ENCODE peak calls at places on chromosomes 4 and X, in seven cellular contexts. E is A549, U is lung, O is cardiac muscle cell, L is transverse colon, T is right lobe of liver, D is fibroblast of pulmonary artery. J is an unnamed sample.

GRCh38 chrX:70032797-70033196 is 16.9 kb downstream of the AWAT2 start:
- DNase-seq in E (no peak), U (no peak), O (no peak), L (no peak), T (no peak), D (peak; percentile 34), J (no peak)

GRCh38 chrX:11702420-11702819 is 36.7 kb upstream of the ARHGAP6 start:
- DNase-seq in E (no peak), U (no peak), O (no peak), L (no peak), T (no peak), D (no peak), J (no peak)

GRCh38 chr4:152771736-152772533 is 7.6 kb downstream of the TIGD4 start:
- DNase-seq in E (no peak), U (no peak), O (no peak), L (no peak), T (no peak), D (no peak), J (no peak)

GRCh38 chr4:184280591-184281071 is 63.0 kb upstream of the ENPP6 start:
- DNase-seq in E (no peak), U (no peak), O (no peak), L (peak; percentile 19), T (no peak), D (no peak), J (no peak)

GRCh38 chrX:155070663-155070974 is 317 bp downstream of the CMC4 start:
- DNase-seq in E (peak; percentile 20), U (no peak), O (no peak), L (no peak), T (no peak), D (no peak), J (no peak)

GRCh38 chr4:142818009-142818408 is 28.1 kb downstream of the INPP4B start:
- DNase-seq in E (no peak), U (no peak), O (no peak), L (no peak), T (no peak), D (peak; percentile 80), J (peak; percentile 35)

GRCh38 chrX:101370888-101371504 is 15.0 kb downstream of the BTK start:
- DNase-seq in E (no peak), U (no peak), O (no peak), L (no peak), T (no peak), D (no peak), J (no peak)

GRCh38 chr4:10157478-10158354 is 41.1 kb upstream of the WDR1 start:
- DNase-seq in E (peak; percentile 58), U (peak; percentile 58), O (peak; percentile 74), L (peak; percentile 54), T (peak; percentile 36), D (peak; percentile 93), J (peak; percentile 78)

GRCh38 chrX:47614618-47615017 is 5.0 kb downstream of the SYN1 start:
- DNase-seq in E (no peak), U (no peak), O (no peak), L (no peak), T (no peak), D (no peak), J (no peak)

GRCh38 chrX:54920610-54921426 is at the start of gene TRO:
- DNase-seq in E (no peak), U (no peak), O (peak; percentile 53), L (no peak), T (no peak), D (no peak), J (no peak)

GRCh38 chrX:21373637-21374162 is 518 bp upstream of the CNKSR2 start:
- DNase-seq in E (peak; percentile 28), U (no peak), O (no peak), L (no peak), T (peak; percentile 27), D (no peak), J (no peak)

GRCh38 chrX:152936306-152936705 is 38.4 kb downstream of the ZNF185 start:
- DNase-seq in E (no peak), U (no peak), O (no peak), L (no peak), T (no peak), D (no peak), J (no peak)

GRCh38 chrX:16772460-16772859 is 13.8 kb upstream of the TXLNG start:
- DNase-seq in E (no peak), U (no peak), O (no peak), L (no peak), T (no peak), D (peak; percentile 1), J (no peak)

GRCh38 chr4:2799444-2799911 is 6.6 kb downstream of the SH3BP2 start:
- DNase-seq in E (no peak), U (no peak), O (no peak), L (peak; percentile 25), T (peak; percentile 38), D (no peak), J (no peak)
- H3K4me3 ChIP-seq in E (no peak overlapping the region), U (no peak overlapping the region), O (no peak overlapping the region), L (no peak overlapping the region), T (peak overlapping the region; percentile 24), D (no peak overlapping the region), J (no peak overlapping the region)

GRCh38 chrX:8043121-8043520 is 115.9 kb upstream of the PNPLA4 start:
- DNase-seq in E (no peak), U (no peak), O (no peak), L (no peak), T (no peak), D (no peak), J (no peak)

GRCh38 chrX:8043546-8043945 is 116.3 kb upstream of the PNPLA4 start:
- DNase-seq in E (no peak), U (no peak), O (no peak), L (no peak), T (no peak), D (no peak), J (no peak)

GRCh38 chrX:8037593-8038348 is 110.6 kb upstream of the PNPLA4 start:
- DNase-seq in E (no peak), U (no peak), O (no peak), L (no peak), T (no peak), D (no peak), J (peak; percentile 23)

GRCh38 chrX:8044861-8045434 is 117.7 kb upstream of the PNPLA4 start:
- DNase-seq in E (no peak), U (no peak), O (no peak), L (no peak), T (no peak), D (peak; percentile 61), J (peak; percentile 3)

GRCh38 chrX:8042304-8042703 is 115.1 kb upstream of the PNPLA4 start:
- DNase-seq in E (peak; percentile 1), U (no peak), O (no peak), L (no peak), T (no peak), D (no peak), J (no peak)
- TF ChIP-seq CTCF in E (no peak), U (no peak), O (no peak), L (no peak), T (peak; percentile 7), D (no peak), J (no peak)

GRCh38 chr4:163610642-163611041 is 116.2 kb downstream of the TMA16 start:
- DNase-seq in E (no peak), U (no peak), O (no peak), L (no peak), T (no peak), D (no peak), J (no peak)
- H3K4me3 ChIP-seq in E (no peak overlapping the region), U (no peak overlapping the region), O (no peak overlapping the region), L (no peak overlapping the region), T (peak overlapping the region; percentile 21), D (no peak overlapping the region), J (no peak overlapping the region)

DNA sequence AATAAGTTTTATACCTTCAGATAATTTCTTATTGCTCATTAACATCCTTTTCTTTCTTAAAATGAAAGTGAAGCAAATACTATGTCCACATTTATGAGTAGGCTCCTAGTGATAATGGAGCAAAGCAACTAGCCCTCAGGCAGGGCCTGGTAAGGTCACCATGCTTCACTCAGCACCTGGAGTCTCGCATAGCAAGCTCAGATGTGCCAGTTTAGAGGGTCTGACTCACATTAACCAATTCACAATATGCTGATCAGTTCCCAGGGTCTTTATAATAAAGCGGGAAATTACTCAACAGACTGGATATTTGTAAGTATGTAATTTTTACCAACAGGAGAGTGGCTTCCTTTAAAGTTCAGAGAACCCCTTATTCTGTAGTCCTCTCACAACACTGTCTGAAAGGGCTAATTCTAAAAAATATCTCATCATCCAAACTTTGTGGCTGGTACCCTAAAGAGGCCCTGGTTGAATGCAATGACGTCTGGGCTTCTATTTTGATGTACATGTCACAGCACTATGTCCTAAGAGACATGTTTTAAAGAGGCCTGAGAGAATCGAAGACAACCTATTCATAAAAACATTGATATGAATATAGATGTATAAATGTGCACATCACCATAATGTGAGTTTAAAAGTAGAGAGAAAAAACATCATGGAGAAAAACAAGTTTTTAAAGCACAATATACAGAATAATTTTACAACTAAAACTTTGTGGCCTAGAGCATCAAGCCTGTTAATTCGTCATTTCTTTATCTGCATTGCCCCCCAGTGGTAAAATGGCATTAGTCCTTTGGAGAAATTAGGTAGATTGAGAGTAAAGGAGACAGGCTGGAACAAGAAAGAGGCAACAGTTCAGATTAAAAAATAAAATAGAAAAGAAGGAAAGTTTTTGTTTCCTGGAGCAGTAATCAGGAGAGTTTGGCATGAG is 44.3 kb downstream of the IL21 start:
- DNase-seq in E (peak; percentile 19), U (no peak), O (peak; percentile 67), L (no peak), T (no peak), D (peak; percentile 75), J (peak; percentile 60)
- TF ChIP-seq CTCF in E (peak; percentile 60), U (peak; percentile 12), O (peak; percentile 62), L (peak; percentile 18), T (peak; percentile 57), D (peak; percentile 70), J (peak; percentile 64)

GRCh38 chr4:24795666-24796381 is 451 bp downstream of the SOD3 start:
- DNase-seq in E (no peak), U (no peak), O (peak; percentile 12), L (no peak), T (no peak), D (no peak), J (no peak)
- H3K4me3 ChIP-seq in E (no peak overlapping the region), U (no peak overlapping the region), O (no peak overlapping the region), L (peak overlapping the region; percentile 23), T (peak overlapping the region; percentile 4), D (peak overlapping the region; percentile 49), J (peak overlapping the region; percentile 22)

GRCh38 chrX:68196939-68197791 is 236.1 kb downstream of the OPHN1 start:
- DNase-seq in E (peak; percentile 40), U (no peak), O (peak; percentile 63), L (peak; percentile 15), T (no peak), D (peak; percentile 63), J (peak; percentile 53)
- TF ChIP-seq CTCF in E (peak; percentile 82), U (peak; percentile 79), O (peak; percentile 60), L (peak; percentile 54), T (peak; percentile 83), D (peak; percentile 61), J (peak; percentile 81)

DNA sequence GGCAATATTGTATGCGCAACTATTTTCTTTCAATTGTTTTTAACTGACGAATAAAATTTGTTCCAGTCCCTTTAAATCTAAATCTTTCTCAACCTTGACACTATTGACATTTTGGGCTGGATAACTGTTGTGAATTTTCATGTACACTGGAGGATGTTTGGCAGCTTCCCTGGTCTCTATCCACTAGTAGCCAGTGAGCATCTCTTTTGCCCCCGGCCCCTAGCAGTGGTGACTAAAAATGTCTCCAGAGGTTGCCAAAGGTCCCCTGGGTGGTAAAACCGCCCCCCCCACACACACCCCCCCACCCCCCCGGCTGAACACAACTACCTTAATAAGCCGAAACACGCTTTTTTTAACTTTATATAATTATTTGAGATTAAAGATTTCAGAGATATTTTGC is 514 bp downstream of the FANCB start:
- DNase-seq in E (no peak), U (no peak), O (no peak), L (no peak), T (no peak), D (no peak), J (no peak)
- H3K4me3 ChIP-seq in E (peak overlapping the region; percentile 89), U (no peak overlapping the region), O (peak overlapping the region; percentile 36), L (peak overlapping the region; percentile 63), T (peak overlapping the region; percentile 72), D (peak overlapping the region; percentile 89), J (peak overlapping the region; percentile 70)

GRCh38 chr4:28378109-28378830 is 1517.6 kb downstream of the STIM2 start:
- DNase-seq in E (no peak), U (no peak), O (no peak), L (no peak), T (no peak), D (no peak), J (peak; percentile 73)
- TF ChIP-seq CTCF in E (no peak), U (no peak), O (no peak), L (no peak), T (no peak), D (peak; percentile 24), J (peak; percentile 59)

J was measured in fibroblast of mammary gland.